ENCODE peak calls at places on chromosomes 7 and 10, in six cellular contexts. One of them, this sample, is unnamed.

GRCh38 chr10:79413196-79413595 is 32.2 kb downstream of the ZCCHC24 start:
- DNase-seq in neural progenitor cell: no peak
- DNase-seq in MM.1S: peak
- DNase-seq in upper lobe of right lung: no peak
- DNase-seq in AG09309: no peak
- DNase-seq in ascending aorta: no peak
- DNase-seq in this sample: peak

GRCh38 chr7:94182066-94182465 is 177.9 kb upstream of the BET1 start:
- DNase-seq in ascending aorta: no peak
- DNase-seq in AG09309: peak
- DNase-seq in upper lobe of right lung: no peak
- DNase-seq in neural progenitor cell: no peak
- DNase-seq in MM.1S: no peak
- DNase-seq in this sample: no peak

GRCh38 chr7:5354460-5355279 is 69.0 kb downstream of the TNRC18 start:
- DNase-seq in MM.1S: peak
- DNase-seq in AG09309: no peak
- DNase-seq in upper lobe of right lung: no peak
- DNase-seq in ascending aorta: no peak
- DNase-seq in neural progenitor cell: no peak
- DNase-seq in this sample: peak

GRCh38 chr10:98314577-98315284 is 46.7 kb upstream of the LOXL4 start:
- DNase-seq in AG09309: no peak
- DNase-seq in MM.1S: no peak
- DNase-seq in neural progenitor cell: no peak
- DNase-seq in upper lobe of right lung: no peak
- DNase-seq in ascending aorta: no peak
- DNase-seq in this sample: no peak

GRCh38 chr10:46514431-46514861 is 42.0 kb downstream of the GPRIN2 start:
- DNase-seq in MM.1S: no peak
- DNase-seq in ascending aorta: no peak
- DNase-seq in AG09309: no peak
- DNase-seq in neural progenitor cell: no peak
- DNase-seq in upper lobe of right lung: peak
- DNase-seq in this sample: no peak

GRCh38 chr7:6306471-6306870 is 34.0 kb upstream of the CYTH3 start:
- DNase-seq in neural progenitor cell: no peak
- DNase-seq in MM.1S: no peak
- DNase-seq in upper lobe of right lung: no peak
- DNase-seq in AG09309: no peak
- DNase-seq in ascending aorta: no peak
- DNase-seq in this sample: no peak

GRCh38 chr10:35639651-35640311 is 2.3 kb downstream of the FZD8 start:
- DNase-seq in MM.1S: no peak
- DNase-seq in AG09309: no peak
- DNase-seq in ascending aorta: no peak
- DNase-seq in upper lobe of right lung: peak
- DNase-seq in neural progenitor cell: peak
- DNase-seq in this sample: peak

GRCh38 chr7:90271753-90272152 is 26.8 kb downstream of the CFAP69 start:
- DNase-seq in AG09309: peak
- DNase-seq in upper lobe of right lung: no peak
- DNase-seq in neural progenitor cell: no peak
- DNase-seq in MM.1S: no peak
- DNase-seq in ascending aorta: no peak
- DNase-seq in this sample: no peak

GRCh38 chr7:77281780-77282478 is 82.3 kb upstream of the FGL2 start:
- DNase-seq in neural progenitor cell: no peak
- DNase-seq in MM.1S: no peak
- DNase-seq in upper lobe of right lung: no peak
- DNase-seq in ascending aorta: no peak
- DNase-seq in AG09309: no peak
- DNase-seq in this sample: no peak

GRCh38 chr7:140206963-140207362 is 30.2 kb upstream of the KDM7A start:
- DNase-seq in AG09309: no peak
- DNase-seq in ascending aorta: no peak
- DNase-seq in neural progenitor cell: no peak
- DNase-seq in upper lobe of right lung: no peak
- DNase-seq in MM.1S: no peak
- DNase-seq in this sample: no peak

GRCh38 chr10:31770307-31770902 is 158.2 kb downstream of the ARHGAP12 start:
- DNase-seq in MM.1S: peak
- DNase-seq in ascending aorta: no peak
- DNase-seq in upper lobe of right lung: peak
- DNase-seq in neural progenitor cell: peak
- DNase-seq in AG09309: no peak
- DNase-seq in this sample: peak

GRCh38 chr10:1774796-1775195 is 37.5 kb upstream of the ADARB2 start:
- DNase-seq in upper lobe of right lung: no peak
- DNase-seq in ascending aorta: no peak
- DNase-seq in AG09309: no peak
- DNase-seq in neural progenitor cell: no peak
- DNase-seq in MM.1S: no peak
- DNase-seq in this sample: no peak

GRCh38 chr10:124025638-124026336 is 67.6 kb downstream of the CHST15 start:
- DNase-seq in ascending aorta: no peak
- DNase-seq in AG09309: no peak
- DNase-seq in upper lobe of right lung: no peak
- DNase-seq in MM.1S: no peak
- DNase-seq in neural progenitor cell: peak
- DNase-seq in this sample: peak

GRCh38 chr7:106629521-106629920 is 31.4 kb downstream of the CCDC71L start:
- DNase-seq in ascending aorta: no peak
- DNase-seq in MM.1S: no peak
- DNase-seq in upper lobe of right lung: no peak
- DNase-seq in neural progenitor cell: no peak
- DNase-seq in AG09309: peak
- DNase-seq in this sample: no peak

GRCh38 chr7:13282377-13282980 is 595.0 kb downstream of the ARL4A start:
- DNase-seq in upper lobe of right lung: no peak
- DNase-seq in MM.1S: peak
- DNase-seq in AG09309: no peak
- DNase-seq in neural progenitor cell: peak
- DNase-seq in ascending aorta: no peak
- DNase-seq in this sample: no peak

GRCh38 chr10:32372000-32372875 is 25.3 kb upstream of the EPC1 start:
- DNase-seq in AG09309: no peak
- DNase-seq in ascending aorta: no peak
- DNase-seq in upper lobe of right lung: no peak
- DNase-seq in MM.1S: no peak
- DNase-seq in neural progenitor cell: no peak
- DNase-seq in this sample: peak

GRCh38 chr10:74039561-74040145 is 41.7 kb downstream of the VCL start:
- DNase-seq in AG09309: peak
- DNase-seq in upper lobe of right lung: no peak
- DNase-seq in ascending aorta: no peak
- DNase-seq in neural progenitor cell: no peak
- DNase-seq in MM.1S: no peak
- DNase-seq in this sample: no peak

GRCh38 chr10:20682782-20683181 is 214.3 kb downstream of the NEBL start:
- DNase-seq in MM.1S: peak
- DNase-seq in ascending aorta: no peak
- DNase-seq in AG09309: no peak
- DNase-seq in upper lobe of right lung: no peak
- DNase-seq in neural progenitor cell: no peak
- DNase-seq in this sample: no peak

GRCh38 chr10:132900211-132900756 is 42.1 kb downstream of the CFAP46 start:
- DNase-seq in AG09309: no peak
- DNase-seq in upper lobe of right lung: peak
- DNase-seq in neural progenitor cell: no peak
- DNase-seq in ascending aorta: no peak
- DNase-seq in MM.1S: no peak
- DNase-seq in this sample: no peak

GRCh38 chr7:5665106-5666025 is 116.1 kb downstream of the RNF216 start:
- DNase-seq in neural progenitor cell: peak
- DNase-seq in ascending aorta: peak
- DNase-seq in AG09309: peak
- DNase-seq in MM.1S: peak
- DNase-seq in upper lobe of right lung: no peak
- DNase-seq in this sample: peak

GRCh38 chr7:2610466-2610865 is 21.3 kb upstream of the TTYH3 start:
- DNase-seq in upper lobe of right lung: no peak
- DNase-seq in neural progenitor cell: no peak
- DNase-seq in ascending aorta: no peak
- DNase-seq in MM.1S: no peak
- DNase-seq in AG09309: no peak
- DNase-seq in this sample: no peak

GRCh38 chr10:86793696-86794095 is 37.3 kb downstream of the BMPR1A start:
- DNase-seq in AG09309: no peak
- DNase-seq in MM.1S: no peak
- DNase-seq in upper lobe of right lung: no peak
- DNase-seq in neural progenitor cell: no peak
- DNase-seq in ascending aorta: no peak
- DNase-seq in this sample: no peak

GRCh38 chr10:117411440-117412428 is 36.5 kb upstream of the PDZD8 start:
- DNase-seq in ascending aorta: no peak
- DNase-seq in MM.1S: no peak
- DNase-seq in upper lobe of right lung: no peak
- DNase-seq in neural progenitor cell: no peak
- DNase-seq in AG09309: no peak
- DNase-seq in this sample: no peak

GRCh38 chr7:35263396-35263795 is 9.5 kb upstream of the TBX20 start:
- DNase-seq in ascending aorta: no peak
- DNase-seq in MM.1S: no peak
- DNase-seq in upper lobe of right lung: no peak
- DNase-seq in neural progenitor cell: no peak
- DNase-seq in AG09309: no peak
- DNase-seq in this sample: no peak

GRCh38 chr7:138247568-138248328 is 171.5 kb downstream of the AKR1D1 start:
- DNase-seq in ascending aorta: no peak
- DNase-seq in AG09309: no peak
- DNase-seq in MM.1S: no peak
- DNase-seq in upper lobe of right lung: no peak
- DNase-seq in neural progenitor cell: peak
- DNase-seq in this sample: no peak

GRCh38 chr10:69086131-69086530 is 1.8 kb upstream of the SRGN start:
- DNase-seq in MM.1S: no peak
- DNase-seq in AG09309: no peak
- DNase-seq in upper lobe of right lung: no peak
- DNase-seq in ascending aorta: no peak
- DNase-seq in neural progenitor cell: peak
- DNase-seq in this sample: no peak

GRCh38 chr10:132153616-132154217 is 33.0 kb upstream of the DPYSL4 start:
- DNase-seq in upper lobe of right lung: no peak
- DNase-seq in ascending aorta: no peak
- DNase-seq in MM.1S: no peak
- DNase-seq in neural progenitor cell: no peak
- DNase-seq in AG09309: no peak
- DNase-seq in this sample: no peak

GRCh38 chr10:103207141-103207540 is 14.1 kb upstream of the NT5C2 start:
- DNase-seq in AG09309: no peak
- DNase-seq in upper lobe of right lung: no peak
- DNase-seq in MM.1S: no peak
- DNase-seq in ascending aorta: no peak
- DNase-seq in neural progenitor cell: no peak
- DNase-seq in this sample: no peak
- H3K4me3 ChIP-seq in AG09309: no peak
- H3K4me3 ChIP-seq in upper lobe of right lung: no peak
- H3K4me3 ChIP-seq in MM.1S: no peak
- H3K4me3 ChIP-seq in ascending aorta: no peak
- H3K4me3 ChIP-seq in neural progenitor cell: no peak
- H3K4me3 ChIP-seq in this sample: no peak

GRCh38 chr7:122082160-122082559 is 61.9 kb downstream of the AASS start:
- DNase-seq in AG09309: no peak
- DNase-seq in neural progenitor cell: no peak
- DNase-seq in upper lobe of right lung: no peak
- DNase-seq in MM.1S: no peak
- DNase-seq in ascending aorta: no peak
- DNase-seq in this sample: no peak
- TF ChIP-seq CTCF in AG09309: no peak
- TF ChIP-seq CTCF in neural progenitor cell: no peak
- TF ChIP-seq CTCF in upper lobe of right lung: no peak
- TF ChIP-seq CTCF in MM.1S: no peak
- TF ChIP-seq CTCF in ascending aorta: no peak
- TF ChIP-seq CTCF in this sample: no peak

DNA sequence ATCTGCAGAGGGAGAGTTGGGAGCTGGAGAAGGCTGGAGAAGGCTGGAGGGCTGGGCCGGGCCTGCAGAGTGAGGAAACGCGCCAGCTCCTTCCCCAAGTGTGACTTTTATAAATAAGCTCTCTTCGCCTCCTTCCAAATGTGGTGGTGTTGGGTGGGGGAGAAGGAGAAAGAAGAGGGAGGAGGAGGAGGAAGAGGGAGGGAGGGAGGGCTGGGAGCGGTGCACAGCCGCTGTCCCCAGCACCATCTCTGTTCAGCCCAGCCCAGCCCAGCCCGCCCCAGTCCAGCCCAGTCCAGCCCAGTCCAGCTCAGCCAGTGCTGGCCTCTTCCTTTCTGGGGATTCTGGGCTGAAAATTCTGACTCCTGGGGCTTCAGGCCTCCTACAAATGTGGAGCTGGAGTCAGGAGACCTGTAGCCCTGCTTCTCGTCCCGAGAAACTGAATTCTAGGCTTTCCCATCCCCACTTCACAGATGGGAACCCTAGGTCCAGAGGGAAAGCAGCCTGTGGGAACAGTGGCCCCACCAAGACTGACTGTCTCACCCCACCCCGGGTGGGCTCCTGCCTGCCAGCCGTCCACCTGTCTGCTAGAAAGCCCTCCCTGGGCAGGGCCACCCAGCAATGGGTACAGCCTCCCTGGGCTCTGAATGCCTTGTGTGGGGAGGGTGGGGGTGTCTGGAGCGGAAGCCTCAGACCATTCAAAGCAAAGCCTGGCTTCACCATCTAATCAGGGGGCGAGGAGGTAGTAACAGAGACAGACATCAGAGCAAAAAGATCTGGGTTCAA is 2.3 kb downstream of the STX1A start:
- DNase-seq in neural progenitor cell: no peak
- DNase-seq in AG09309: no peak
- DNase-seq in MM.1S: no peak
- DNase-seq in upper lobe of right lung: no peak
- DNase-seq in ascending aorta: no peak
- DNase-seq in this sample: no peak
- H3K4me3 ChIP-seq in neural progenitor cell: no peak
- H3K4me3 ChIP-seq in AG09309: peak
- H3K4me3 ChIP-seq in MM.1S: no peak
- H3K4me3 ChIP-seq in upper lobe of right lung: no peak
- H3K4me3 ChIP-seq in ascending aorta: no peak
- H3K4me3 ChIP-seq in this sample: no peak

DNA sequence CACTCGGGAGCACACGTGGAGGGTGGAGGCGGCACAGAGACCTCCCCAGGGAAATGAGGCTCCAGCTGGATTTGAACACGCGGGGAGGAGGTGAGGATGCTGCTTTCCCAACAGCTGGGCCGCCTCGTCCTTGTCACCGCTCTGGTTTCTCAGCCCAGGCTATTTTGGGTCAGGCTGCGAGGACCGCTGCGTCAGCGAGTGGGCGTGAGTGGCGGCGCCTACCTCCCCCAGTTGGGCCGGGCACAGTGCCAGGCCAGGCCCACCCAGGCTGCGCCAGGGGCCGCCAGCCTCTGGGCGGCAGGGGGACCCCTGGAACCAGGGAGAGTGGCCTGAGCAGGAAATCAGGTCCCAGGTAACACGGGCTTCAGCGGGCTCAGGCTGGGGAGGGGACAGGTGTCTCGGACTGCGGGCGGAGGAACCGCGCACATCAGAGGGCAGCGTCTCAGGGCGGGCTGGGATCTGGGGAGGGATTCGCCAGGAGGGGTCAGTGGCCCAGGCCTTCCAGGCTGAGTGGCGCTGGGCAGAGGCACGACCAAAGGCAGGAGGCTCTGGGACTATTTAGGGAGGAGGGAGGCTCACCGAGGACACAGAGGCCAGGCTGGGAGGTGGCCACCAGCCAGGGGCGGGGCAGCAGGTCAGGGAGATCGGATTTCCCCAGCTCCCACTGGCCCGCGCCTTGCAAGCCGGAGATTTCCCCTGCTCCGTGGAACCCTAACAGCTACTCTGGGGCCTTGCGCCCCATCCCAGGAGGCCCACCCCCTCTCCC is 125.2 kb upstream of the RET start:
- DNase-seq in neural progenitor cell: peak
- DNase-seq in upper lobe of right lung: peak
- DNase-seq in ascending aorta: no peak
- DNase-seq in AG09309: no peak
- DNase-seq in MM.1S: no peak
- DNase-seq in this sample: no peak
- TF ChIP-seq CTCF in neural progenitor cell: no peak
- TF ChIP-seq CTCF in upper lobe of right lung: no peak
- TF ChIP-seq CTCF in ascending aorta: no peak
- TF ChIP-seq CTCF in AG09309: no peak
- TF ChIP-seq CTCF in MM.1S: no peak
- TF ChIP-seq CTCF in this sample: no peak

This sample was measured in GM12865.